ENCODE peak calls at places on chromosomes 3 and 15, in six cellular contexts. R is body of pancreas, C is ovary, V is psoas muscle, Y is sigmoid colon, T is heart left ventricle. G is an unnamed sample. For H3K4me1, the result is how much of the 10 kb centered on the place peaks cover.

GRCh38 chr3:189099031-189099471 is 72.7 kb upstream of the TPRG1 start:
- DNase-seq in R (peak), V (peak), Y (peak), T (peak), C (peak), G (no peak)

GRCh38 chr3:132445812-132446211 is 28.5 kb downstream of the DNAJC13 start:
- DNase-seq in Y (no peak), V (no peak), R (no peak), C (no peak), T (no peak), G (no peak)

GRCh38 chr3:3705090-3705775 is 94.0 kb upstream of the LRRN1 start:
- DNase-seq in C (peak), R (no peak), Y (no peak), T (peak), V (no peak), G (no peak)

GRCh38 chr15:29812384-29812694 is 9.9 kb downstream of the TJP1 start:
- DNase-seq in C (no peak), Y (no peak), R (no peak), T (no peak), V (no peak), G (no peak)

GRCh38 chr3:46110701-46111493 is 83.6 kb upstream of the XCR1 start:
- DNase-seq in C (no peak), Y (no peak), T (no peak), V (no peak), R (no peak), G (peak)

GRCh38 chr3:172562881-172563835 is 39.9 kb upstream of the TNFSF10 start:
- DNase-seq in V (no peak), T (peak), Y (peak), R (no peak), C (no peak), G (peak)

GRCh38 chr3:15926866-15927265 is 129.1 kb upstream of the ANKRD28 start:
- DNase-seq in R (no peak), Y (no peak), T (no peak), C (no peak), V (no peak), G (no peak)

GRCh38 chr3:123660900-123661299 is 76.0 kb upstream of the HACD2 start:
- DNase-seq in Y (peak), C (peak), V (peak), T (peak), R (peak), G (peak)

GRCh38 chr3:143482106-143483088 is 362.8 kb downstream of the CHST2 start:
- DNase-seq in V (no peak), T (no peak), R (no peak), Y (no peak), C (no peak), G (no peak)

GRCh38 chr3:36907911-36908646 is 36.8 kb downstream of the TRANK1 start:
- DNase-seq in Y (peak), C (peak), V (no peak), R (peak), T (peak), G (peak)

GRCh38 chr15:42084465-42085235 is 9.7 kb downstream of the PLA2G4D start:
- DNase-seq in V (peak), C (peak), R (peak), Y (no peak), T (no peak), G (peak)

GRCh38 chr3:86029590-86029989 is 961.4 kb downstream of the VGLL3 start:
- DNase-seq in R (no peak), Y (no peak), C (no peak), V (no peak), T (no peak), G (no peak)

GRCh38 chr3:48738926-48739616 is 22.1 kb upstream of the IP6K2 start:
- DNase-seq in Y (peak), V (peak), T (peak), R (peak), C (no peak), G (no peak)

GRCh38 chr3:105555206-105555605 is 188.5 kb downstream of the ALCAM start:
- DNase-seq in V (no peak), T (no peak), Y (no peak), R (no peak), C (no peak), G (no peak)

GRCh38 chr15:43932036-43932435 is 105.2 kb downstream of the WDR76 start:
- DNase-seq in Y (no peak), R (no peak), V (no peak), C (no peak), T (no peak), G (no peak)

GRCh38 chr3:194328080-194328571 is 23.0 kb downstream of the CPN2 start:
- DNase-seq in V (peak), R (no peak), C (no peak), T (no peak), Y (no peak), G (no peak)

GRCh38 chr15:73983773-73984172 is 8.3 kb downstream of the STOML1 start:
- DNase-seq in T (no peak), R (no peak), V (no peak), C (no peak), Y (peak), G (no peak)

GRCh38 chr3:57942872-57943283 is 65.3 kb upstream of the FLNB start:
- DNase-seq in T (peak), R (peak), C (no peak), Y (peak), V (no peak), G (no peak)

GRCh38 chr3:15032650-15033049 is 32.5 kb downstream of the MRPS25 start:
- DNase-seq in T (no peak), R (no peak), C (no peak), V (peak), Y (no peak), G (no peak)

DNA sequence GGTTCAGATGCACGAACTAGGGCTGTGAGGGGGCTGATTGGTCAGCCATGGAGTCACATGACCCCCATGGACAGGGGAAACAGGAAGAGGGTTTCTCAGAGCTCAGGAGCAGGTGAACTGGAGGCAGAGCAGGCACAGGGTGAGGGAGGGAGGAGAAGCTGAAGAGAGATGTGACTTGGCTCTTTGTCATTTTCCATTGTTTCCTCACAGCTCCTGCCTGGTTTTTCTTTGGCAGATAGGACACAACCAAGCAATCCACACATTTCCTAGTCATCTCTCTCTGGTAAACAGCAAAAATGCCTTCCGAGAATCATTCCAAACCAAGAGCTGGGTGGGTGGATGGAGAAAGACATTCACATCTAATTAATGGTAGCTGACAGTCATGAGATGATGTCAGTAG is 43.4 kb upstream of the LMCD1 start:
- DNase-seq in Y (no peak), R (no peak), T (no peak), C (no peak), V (no peak), G (no peak)
- H3K4me3 ChIP-seq in Y (no peak), R (no peak), T (no peak), C (no peak), V (no peak), G (no peak)

DNA sequence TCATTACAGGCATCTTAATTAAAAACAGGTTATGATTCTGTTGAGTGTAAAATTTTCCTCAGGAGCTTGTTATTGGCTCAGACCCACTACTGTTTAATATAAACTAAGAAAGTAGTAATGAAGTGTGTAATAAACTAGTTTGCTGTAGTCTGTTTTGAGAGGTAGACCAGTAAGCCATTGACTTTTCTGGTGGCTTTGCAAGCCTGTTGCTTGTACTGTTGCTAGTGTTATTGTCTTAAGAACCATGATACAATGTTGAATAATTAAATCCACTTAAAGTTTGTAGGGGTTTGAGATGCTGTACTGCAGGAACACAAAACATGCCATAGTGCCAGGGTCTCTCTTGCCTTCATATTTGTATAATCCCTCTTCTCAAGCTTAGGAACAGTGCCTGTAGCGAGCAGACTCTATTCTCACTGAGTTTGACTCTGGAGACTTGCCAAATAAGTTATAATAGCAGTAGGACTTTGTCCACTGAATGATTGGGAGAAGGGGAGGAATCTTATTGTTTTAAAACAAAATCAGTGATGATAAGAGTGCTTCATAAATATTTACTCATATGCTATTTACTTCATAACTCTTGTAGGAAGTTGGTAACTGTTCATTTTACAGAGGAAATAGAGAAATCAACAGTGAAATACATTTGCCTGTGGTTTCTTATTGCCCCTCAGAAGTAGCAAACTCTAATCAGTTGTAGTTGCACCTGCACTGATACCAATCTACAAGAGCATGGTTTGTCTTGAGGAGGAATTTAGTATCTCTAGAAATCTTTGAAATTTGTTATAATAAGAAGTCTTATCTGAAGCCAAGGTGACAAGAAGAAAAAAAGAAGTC is 13.4 kb downstream of the TCF12 start:
- DNase-seq in C (no peak), R (no peak), Y (no peak), V (no peak), T (no peak), G (no peak)
- H3K4me1 ChIP-seq in C (under half), R (under half), Y (half or more), V (half or more), T (half or more), G (under half)

DNA sequence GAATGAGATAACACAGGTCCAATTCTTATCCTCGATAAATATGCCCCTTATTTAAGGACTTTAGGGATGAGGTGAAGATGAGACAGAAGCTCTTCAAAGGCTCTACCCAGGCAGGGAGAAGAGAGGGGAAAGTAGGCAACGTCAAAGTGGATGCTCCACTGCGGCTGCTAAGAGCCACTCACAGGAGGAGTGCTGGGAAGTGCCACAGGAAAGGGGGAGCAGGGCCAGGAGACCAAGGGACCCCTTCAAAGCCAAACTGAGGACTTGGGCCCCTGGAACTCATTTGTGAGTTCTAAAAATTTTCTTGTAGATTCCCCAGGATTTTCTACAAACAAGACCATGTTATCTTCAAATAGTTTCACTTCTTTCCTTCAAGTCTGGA is 47.3 kb upstream of the ATG7 start:
- DNase-seq in R (no peak), Y (no peak), C (no peak), V (no peak), T (no peak), G (no peak)
- H3K4me3 ChIP-seq in R (no peak), Y (no peak), C (no peak), V (no peak), T (peak), G (peak)

GRCh38 chr3:133457465-133458067 is 57.7 kb downstream of the BFSP2 start:
- DNase-seq in T (no peak), C (no peak), R (no peak), V (no peak), Y (no peak), G (no peak)

GRCh38 chr3:133463441-133463860 is 63.6 kb downstream of the BFSP2 start:
- DNase-seq in T (no peak), R (no peak), V (no peak), C (no peak), Y (no peak), G (no peak)

GRCh38 chr3:133459400-133459799 is 59.5 kb downstream of the BFSP2 start:
- DNase-seq in R (no peak), T (peak), Y (peak), C (no peak), V (peak), G (no peak)

GRCh38 chr3:133461291-133461690 is 61.4 kb downstream of the BFSP2 start:
- DNase-seq in C (no peak), R (no peak), T (no peak), V (no peak), Y (no peak), G (no peak)

DNA sequence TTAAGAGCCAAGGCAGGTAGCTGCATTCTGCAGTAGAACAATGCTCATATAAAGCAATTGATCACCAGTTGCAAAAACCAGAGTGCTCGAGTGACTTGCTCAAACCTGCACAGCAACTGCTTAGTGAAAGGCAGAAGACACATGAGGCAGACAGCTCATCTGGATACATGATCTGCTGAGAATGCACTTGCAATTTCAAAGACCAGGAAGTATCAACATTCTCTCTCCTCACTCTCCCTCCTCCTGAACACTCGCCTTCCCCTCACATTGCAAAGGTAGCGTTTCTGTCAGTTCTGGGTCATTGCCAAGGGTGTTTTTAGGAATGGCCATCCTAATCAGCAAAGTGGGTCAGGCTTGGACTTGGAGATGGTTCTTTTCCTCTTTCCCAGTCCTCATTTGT is 61.0 kb downstream of the BFSP2 start:
- DNase-seq in C (no peak), T (no peak), Y (no peak), R (no peak), V (no peak), G (no peak)
- H3K4me1 ChIP-seq in C (under half), T (under half), Y (under half), R (under half), V (under half), G (under half)

G was measured in SJSA1.